ENCODE peak calls at places on chromosomes 16 and 17, in ten cellular contexts. B is stimulated activated CD8-positive, alpha-beta memory T cell treated with anti-CD3 and anti-CD28 coated beads, Interleukin-4, amount 100 ng/mL, for 4 hours; F is pancreas; N is effector memory CD4-positive, alpha-beta T cell; I is D341Med; R is stromal cell of bone marrow; X is renal cortical epithelial cell; W is T-helper 1 cell; D is GM13977; Y is left cardiac atrium. Q is an unnamed sample.

GRCh38 chr17:68497885-68498319 is 14.3 kb upstream of the PRKAR1A start:
- DNase-seq in B (no peak), F (no peak), N (no peak), I (no peak), R (no peak), X (no peak), W (no peak), D (peak), Y (no peak), Q (no peak)

GRCh38 chr17:64128787-64129514 is 993 bp downstream of the ERN1 start:
- DNase-seq in B (no peak), F (no peak), N (no peak), I (peak), R (no peak), X (no peak), W (no peak), D (no peak), Y (peak), Q (no peak)

GRCh38 chr17:33523577-33523981 is 230.5 kb upstream of the ASIC2 start:
- DNase-seq in B (no peak), F (no peak), N (no peak), I (no peak), R (no peak), X (peak), W (no peak), D (peak), Y (no peak), Q (peak)

GRCh38 chr17:83202002-83203000 is 122.9 kb downstream of the METRNL start:
- DNase-seq in B (no peak), F (peak), N (no peak), I (peak), R (no peak), X (no peak), W (no peak), D (no peak), Y (peak), Q (peak)

GRCh38 chr16:783404-784161 is 4.6 kb downstream of the RPUSD1 start:
- DNase-seq in B (no peak), F (no peak), N (no peak), I (no peak), R (no peak), X (no peak), W (no peak), D (no peak), Y (peak), Q (no peak)

GRCh38 chr17:66469890-66470289 is 167.5 kb downstream of the PRKCA start:
- DNase-seq in B (no peak), F (no peak), N (no peak), I (no peak), R (no peak), X (peak), W (no peak), D (no peak), Y (no peak), Q (no peak)

GRCh38 chr16:65497571-65497970 is 375.7 kb upstream of the CDH11 start:
- DNase-seq in B (no peak), F (no peak), N (no peak), I (no peak), R (no peak), X (no peak), W (no peak), D (no peak), Y (no peak), Q (no peak)

GRCh38 chr16:3328643-3329042 is 23.3 kb downstream of the ZNF75A start:
- DNase-seq in B (no peak), F (no peak), N (no peak), I (no peak), R (no peak), X (no peak), W (no peak), D (no peak), Y (no peak), Q (no peak)

GRCh38 chr16:82736161-82736697 is 109.5 kb downstream of the CDH13 start:
- DNase-seq in B (no peak), F (no peak), N (no peak), I (no peak), R (no peak), X (no peak), W (no peak), D (no peak), Y (no peak), Q (no peak)

GRCh38 chr16:88045820-88046303 is 94.6 kb downstream of the BANP start:
- DNase-seq in B (no peak), F (peak), N (no peak), I (no peak), R (no peak), X (no peak), W (no peak), D (peak), Y (no peak), Q (no peak)

GRCh38 chr17:77779711-77780539 is 178.6 kb upstream of the TNRC6C start:
- DNase-seq in B (no peak), F (peak), N (no peak), I (peak), R (no peak), X (no peak), W (no peak), D (no peak), Y (peak), Q (peak)

GRCh38 chr17:57733085-57733484 is 12.0 kb downstream of the CCDC182 start:
- DNase-seq in B (no peak), F (no peak), N (no peak), I (no peak), R (no peak), X (no peak), W (no peak), D (no peak), Y (no peak), Q (no peak)

GRCh38 chr16:74501484-74502479 is 80.5 kb upstream of the CLEC18B start:
- DNase-seq in B (no peak), F (no peak), N (no peak), I (no peak), R (no peak), X (no peak), W (no peak), D (no peak), Y (no peak), Q (no peak)

GRCh38 chr16:69595127-69596036 is 29.6 kb downstream of the NFAT5 start:
- DNase-seq in B (no peak), F (no peak), N (no peak), I (no peak), R (no peak), X (peak), W (no peak), D (no peak), Y (no peak), Q (no peak)

GRCh38 chr16:2339521-2340484 is 725 bp downstream of the ABCA3 start:
- DNase-seq in B (no peak), F (peak), N (no peak), I (peak), R (no peak), X (no peak), W (peak), D (peak), Y (peak), Q (peak)